ENCODE peak calls at places on chromosome X, in ten cellular contexts. One of them, this sample, is unnamed.

GRCh38 chrX:108299101-108299591 is 139.1 kb downstream of the COL4A6 start:
- DNase-seq in M059J: no peak
- DNase-seq in EL: peak
- DNase-seq in NCI-H2171 treated with DMSO at 0.1 percent for 48 hours: peak
- DNase-seq in NCI-H1092 treated with DMSO at 0.1 percent for 48 hours: no peak
- DNase-seq in BE2C: no peak
- DNase-seq in CD4-positive, alpha-beta T cell: no peak
- DNase-seq in CD8-positive, alpha-beta T cell: no peak
- DNase-seq in T-helper 9 cell: no peak
- DNase-seq in RWPE1: peak
- DNase-seq in this sample: no peak

GRCh38 chrX:71998836-71999509 is 88.3 kb downstream of the NHSL2 start:
- DNase-seq in CD8-positive, alpha-beta T cell: no peak
- DNase-seq in M059J: peak
- DNase-seq in NCI-H1092 treated with DMSO at 0.1 percent for 48 hours: peak
- DNase-seq in EL: peak
- DNase-seq in RWPE1: peak
- DNase-seq in CD4-positive, alpha-beta T cell: no peak
- DNase-seq in NCI-H2171 treated with DMSO at 0.1 percent for 48 hours: peak
- DNase-seq in T-helper 9 cell: peak
- DNase-seq in BE2C: peak
- DNase-seq in this sample: no peak

GRCh38 chrX:74291964-74292891 is 11.8 kb upstream of the ZCCHC13 start:
- DNase-seq in RWPE1: peak
- DNase-seq in T-helper 9 cell: peak
- DNase-seq in CD8-positive, alpha-beta T cell: peak
- DNase-seq in CD4-positive, alpha-beta T cell: peak
- DNase-seq in BE2C: peak
- DNase-seq in M059J: peak
- DNase-seq in NCI-H1092 treated with DMSO at 0.1 percent for 48 hours: peak
- DNase-seq in NCI-H2171 treated with DMSO at 0.1 percent for 48 hours: peak
- DNase-seq in EL: peak
- DNase-seq in this sample: peak

GRCh38 chrX:14027511-14028019 is 2.1 kb downstream of the GEMIN8 start:
- DNase-seq in NCI-H1092 treated with DMSO at 0.1 percent for 48 hours: no peak
- DNase-seq in NCI-H2171 treated with DMSO at 0.1 percent for 48 hours: no peak
- DNase-seq in CD4-positive, alpha-beta T cell: no peak
- DNase-seq in M059J: peak
- DNase-seq in CD8-positive, alpha-beta T cell: no peak
- DNase-seq in EL: peak
- DNase-seq in RWPE1: peak
- DNase-seq in BE2C: no peak
- DNase-seq in T-helper 9 cell: no peak
- DNase-seq in this sample: no peak

GRCh38 chrX:123425904-123426303 is 241.8 kb downstream of the GRIA3 start:
- DNase-seq in CD8-positive, alpha-beta T cell: no peak
- DNase-seq in T-helper 9 cell: no peak
- DNase-seq in BE2C: no peak
- DNase-seq in EL: no peak
- DNase-seq in RWPE1: no peak
- DNase-seq in CD4-positive, alpha-beta T cell: no peak
- DNase-seq in NCI-H2171 treated with DMSO at 0.1 percent for 48 hours: no peak
- DNase-seq in M059J: peak
- DNase-seq in NCI-H1092 treated with DMSO at 0.1 percent for 48 hours: no peak
- DNase-seq in this sample: no peak

GRCh38 chrX:47745386-47745785 is 86.4 kb upstream of the UXT start:
- DNase-seq in NCI-H2171 treated with DMSO at 0.1 percent for 48 hours: no peak
- DNase-seq in M059J: no peak
- DNase-seq in BE2C: no peak
- DNase-seq in CD4-positive, alpha-beta T cell: no peak
- DNase-seq in T-helper 9 cell: no peak
- DNase-seq in RWPE1: no peak
- DNase-seq in EL: no peak
- DNase-seq in NCI-H1092 treated with DMSO at 0.1 percent for 48 hours: no peak
- DNase-seq in CD8-positive, alpha-beta T cell: no peak
- DNase-seq in this sample: no peak

GRCh38 chrX:9327747-9328145 is 137.1 kb upstream of the TBL1X start:
- DNase-seq in NCI-H2171 treated with DMSO at 0.1 percent for 48 hours: no peak
- DNase-seq in CD8-positive, alpha-beta T cell: no peak
- DNase-seq in RWPE1: peak
- DNase-seq in T-helper 9 cell: no peak
- DNase-seq in NCI-H1092 treated with DMSO at 0.1 percent for 48 hours: no peak
- DNase-seq in EL: peak
- DNase-seq in CD4-positive, alpha-beta T cell: no peak
- DNase-seq in BE2C: no peak
- DNase-seq in M059J: peak
- DNase-seq in this sample: peak

GRCh38 chrX:52346462-52347165 is 22.2 kb upstream of the XAGE2 start:
- DNase-seq in BE2C: no peak
- DNase-seq in EL: peak
- DNase-seq in CD4-positive, alpha-beta T cell: no peak
- DNase-seq in RWPE1: peak
- DNase-seq in M059J: peak
- DNase-seq in T-helper 9 cell: no peak
- DNase-seq in NCI-H2171 treated with DMSO at 0.1 percent for 48 hours: no peak
- DNase-seq in NCI-H1092 treated with DMSO at 0.1 percent for 48 hours: no peak
- DNase-seq in CD8-positive, alpha-beta T cell: no peak
- DNase-seq in this sample: no peak

GRCh38 chrX:150037041-150037440 is 98.8 kb upstream of the EOLA2 start:
- DNase-seq in BE2C: no peak
- DNase-seq in RWPE1: no peak
- DNase-seq in CD4-positive, alpha-beta T cell: no peak
- DNase-seq in EL: peak
- DNase-seq in CD8-positive, alpha-beta T cell: no peak
- DNase-seq in NCI-H2171 treated with DMSO at 0.1 percent for 48 hours: no peak
- DNase-seq in T-helper 9 cell: no peak
- DNase-seq in M059J: peak
- DNase-seq in NCI-H1092 treated with DMSO at 0.1 percent for 48 hours: no peak
- DNase-seq in this sample: no peak

GRCh38 chrX:109911046-109911445 is 91.9 kb upstream of the TMEM164 start:
- DNase-seq in M059J: peak
- DNase-seq in BE2C: no peak
- DNase-seq in NCI-H2171 treated with DMSO at 0.1 percent for 48 hours: no peak
- DNase-seq in CD8-positive, alpha-beta T cell: no peak
- DNase-seq in T-helper 9 cell: no peak
- DNase-seq in EL: no peak
- DNase-seq in CD4-positive, alpha-beta T cell: no peak
- DNase-seq in RWPE1: peak
- DNase-seq in NCI-H1092 treated with DMSO at 0.1 percent for 48 hours: peak
- DNase-seq in this sample: no peak

GRCh38 chrX:116413273-116413672 is 23.1 kb upstream of the SLC6A14 start:
- DNase-seq in CD8-positive, alpha-beta T cell: no peak
- DNase-seq in EL: no peak
- DNase-seq in CD4-positive, alpha-beta T cell: no peak
- DNase-seq in RWPE1: peak
- DNase-seq in M059J: no peak
- DNase-seq in T-helper 9 cell: no peak
- DNase-seq in NCI-H1092 treated with DMSO at 0.1 percent for 48 hours: no peak
- DNase-seq in NCI-H2171 treated with DMSO at 0.1 percent for 48 hours: no peak
- DNase-seq in BE2C: no peak
- DNase-seq in this sample: no peak

GRCh38 chrX:125998432-125998831 is 167.7 kb downstream of the DCAF12L2 start:
- DNase-seq in NCI-H1092 treated with DMSO at 0.1 percent for 48 hours: no peak
- DNase-seq in BE2C: no peak
- DNase-seq in T-helper 9 cell: no peak
- DNase-seq in EL: no peak
- DNase-seq in M059J: no peak
- DNase-seq in CD4-positive, alpha-beta T cell: no peak
- DNase-seq in NCI-H2171 treated with DMSO at 0.1 percent for 48 hours: peak
- DNase-seq in CD8-positive, alpha-beta T cell: no peak
- DNase-seq in RWPE1: no peak
- DNase-seq in this sample: no peak

GRCh38 chrX:69988955-69989394 is 60.8 kb downstream of the AWAT2 start:
- DNase-seq in CD8-positive, alpha-beta T cell: no peak
- DNase-seq in EL: no peak
- DNase-seq in NCI-H2171 treated with DMSO at 0.1 percent for 48 hours: no peak
- DNase-seq in CD4-positive, alpha-beta T cell: no peak
- DNase-seq in RWPE1: peak
- DNase-seq in T-helper 9 cell: no peak
- DNase-seq in M059J: peak
- DNase-seq in BE2C: no peak
- DNase-seq in NCI-H1092 treated with DMSO at 0.1 percent for 48 hours: no peak
- DNase-seq in this sample: peak

GRCh38 chrX:151745651-151746050 is 11.1 kb downstream of the CNGA2 start:
- DNase-seq in M059J: no peak
- DNase-seq in BE2C: no peak
- DNase-seq in RWPE1: no peak
- DNase-seq in NCI-H1092 treated with DMSO at 0.1 percent for 48 hours: no peak
- DNase-seq in EL: no peak
- DNase-seq in T-helper 9 cell: no peak
- DNase-seq in NCI-H2171 treated with DMSO at 0.1 percent for 48 hours: no peak
- DNase-seq in CD4-positive, alpha-beta T cell: no peak
- DNase-seq in CD8-positive, alpha-beta T cell: no peak
- DNase-seq in this sample: no peak

GRCh38 chrX:10101269-10101668 is 55.5 kb upstream of the CLCN4 start:
- DNase-seq in M059J: no peak
- DNase-seq in NCI-H2171 treated with DMSO at 0.1 percent for 48 hours: no peak
- DNase-seq in CD4-positive, alpha-beta T cell: no peak
- DNase-seq in T-helper 9 cell: no peak
- DNase-seq in NCI-H1092 treated with DMSO at 0.1 percent for 48 hours: no peak
- DNase-seq in EL: peak
- DNase-seq in BE2C: no peak
- DNase-seq in CD8-positive, alpha-beta T cell: no peak
- DNase-seq in RWPE1: no peak
- DNase-seq in this sample: no peak

GRCh38 chrX:70769659-70770232 is 138.8 kb downstream of the TEX11 start:
- DNase-seq in M059J: peak
- DNase-seq in CD4-positive, alpha-beta T cell: no peak
- DNase-seq in EL: no peak
- DNase-seq in NCI-H1092 treated with DMSO at 0.1 percent for 48 hours: peak
- DNase-seq in RWPE1: peak
- DNase-seq in T-helper 9 cell: no peak
- DNase-seq in CD8-positive, alpha-beta T cell: no peak
- DNase-seq in NCI-H2171 treated with DMSO at 0.1 percent for 48 hours: no peak
- DNase-seq in BE2C: no peak
- DNase-seq in this sample: no peak

GRCh38 chrX:45716747-45717146 is 516.1 kb upstream of the DIPK2B start:
- DNase-seq in M059J: peak
- DNase-seq in EL: no peak
- DNase-seq in NCI-H2171 treated with DMSO at 0.1 percent for 48 hours: no peak
- DNase-seq in CD4-positive, alpha-beta T cell: no peak
- DNase-seq in CD8-positive, alpha-beta T cell: no peak
- DNase-seq in T-helper 9 cell: no peak
- DNase-seq in RWPE1: no peak
- DNase-seq in BE2C: no peak
- DNase-seq in NCI-H1092 treated with DMSO at 0.1 percent for 48 hours: no peak
- DNase-seq in this sample: no peak

GRCh38 chrX:13968198-13968597 is 61.5 kb downstream of the GEMIN8 start:
- DNase-seq in M059J: no peak
- DNase-seq in NCI-H2171 treated with DMSO at 0.1 percent for 48 hours: no peak
- DNase-seq in CD4-positive, alpha-beta T cell: no peak
- DNase-seq in EL: no peak
- DNase-seq in RWPE1: no peak
- DNase-seq in T-helper 9 cell: no peak
- DNase-seq in BE2C: no peak
- DNase-seq in CD8-positive, alpha-beta T cell: no peak
- DNase-seq in NCI-H1092 treated with DMSO at 0.1 percent for 48 hours: no peak
- DNase-seq in this sample: no peak

GRCh38 chrX:27890611-27891010 is 82.8 kb downstream of the MAGEB10 start:
- DNase-seq in CD8-positive, alpha-beta T cell: no peak
- DNase-seq in RWPE1: peak
- DNase-seq in CD4-positive, alpha-beta T cell: no peak
- DNase-seq in EL: peak
- DNase-seq in NCI-H2171 treated with DMSO at 0.1 percent for 48 hours: no peak
- DNase-seq in NCI-H1092 treated with DMSO at 0.1 percent for 48 hours: no peak
- DNase-seq in M059J: peak
- DNase-seq in T-helper 9 cell: no peak
- DNase-seq in BE2C: no peak
- DNase-seq in this sample: no peak

GRCh38 chrX:21943460-21944135 is 3.1 kb downstream of the SMS start:
- DNase-seq in CD4-positive, alpha-beta T cell: no peak
- DNase-seq in EL: peak
- DNase-seq in RWPE1: peak
- DNase-seq in BE2C: no peak
- DNase-seq in CD8-positive, alpha-beta T cell: no peak
- DNase-seq in T-helper 9 cell: no peak
- DNase-seq in M059J: peak
- DNase-seq in NCI-H2171 treated with DMSO at 0.1 percent for 48 hours: no peak
- DNase-seq in NCI-H1092 treated with DMSO at 0.1 percent for 48 hours: no peak
- DNase-seq in this sample: no peak

GRCh38 chrX:107656965-107657364 is 28.7 kb downstream of the PRPS1 start:
- DNase-seq in M059J: no peak
- DNase-seq in CD4-positive, alpha-beta T cell: no peak
- DNase-seq in NCI-H1092 treated with DMSO at 0.1 percent for 48 hours: no peak
- DNase-seq in CD8-positive, alpha-beta T cell: no peak
- DNase-seq in T-helper 9 cell: no peak
- DNase-seq in NCI-H2171 treated with DMSO at 0.1 percent for 48 hours: no peak
- DNase-seq in EL: no peak
- DNase-seq in BE2C: no peak
- DNase-seq in RWPE1: no peak
- DNase-seq in this sample: no peak

GRCh38 chrX:45668686-45669443 is 468.2 kb upstream of the DIPK2B start:
- DNase-seq in RWPE1: peak
- DNase-seq in M059J: peak
- DNase-seq in NCI-H2171 treated with DMSO at 0.1 percent for 48 hours: no peak
- DNase-seq in CD4-positive, alpha-beta T cell: no peak
- DNase-seq in BE2C: no peak
- DNase-seq in T-helper 9 cell: no peak
- DNase-seq in EL: peak
- DNase-seq in CD8-positive, alpha-beta T cell: no peak
- DNase-seq in NCI-H1092 treated with DMSO at 0.1 percent for 48 hours: no peak
- DNase-seq in this sample: no peak

GRCh38 chrX:69162466-69162865 is 2.8 kb downstream of the PJA1 start:
- DNase-seq in EL: no peak
- DNase-seq in T-helper 9 cell: no peak
- DNase-seq in CD4-positive, alpha-beta T cell: no peak
- DNase-seq in CD8-positive, alpha-beta T cell: no peak
- DNase-seq in M059J: no peak
- DNase-seq in BE2C: no peak
- DNase-seq in NCI-H2171 treated with DMSO at 0.1 percent for 48 hours: no peak
- DNase-seq in NCI-H1092 treated with DMSO at 0.1 percent for 48 hours: no peak
- DNase-seq in RWPE1: no peak
- DNase-seq in this sample: peak

GRCh38 chrX:29478336-29479069 is 736.9 kb upstream of the MAGEB2 start:
- DNase-seq in NCI-H1092 treated with DMSO at 0.1 percent for 48 hours: no peak
- DNase-seq in RWPE1: peak
- DNase-seq in EL: peak
- DNase-seq in NCI-H2171 treated with DMSO at 0.1 percent for 48 hours: peak
- DNase-seq in M059J: peak
- DNase-seq in BE2C: peak
- DNase-seq in T-helper 9 cell: no peak
- DNase-seq in CD8-positive, alpha-beta T cell: no peak
- DNase-seq in CD4-positive, alpha-beta T cell: no peak
- DNase-seq in this sample: no peak

GRCh38 chrX:44914532-44915198 is 41.7 kb downstream of the KDM6A start:
- DNase-seq in NCI-H2171 treated with DMSO at 0.1 percent for 48 hours: no peak
- DNase-seq in CD8-positive, alpha-beta T cell: no peak
- DNase-seq in CD4-positive, alpha-beta T cell: no peak
- DNase-seq in RWPE1: no peak
- DNase-seq in NCI-H1092 treated with DMSO at 0.1 percent for 48 hours: no peak
- DNase-seq in M059J: peak
- DNase-seq in EL: peak
- DNase-seq in T-helper 9 cell: no peak
- DNase-seq in BE2C: no peak
- DNase-seq in this sample: no peak

GRCh38 chrX:16077811-16078210 is 45.6 kb upstream of the GRPR start:
- DNase-seq in M059J: no peak
- DNase-seq in CD4-positive, alpha-beta T cell: no peak
- DNase-seq in CD8-positive, alpha-beta T cell: no peak
- DNase-seq in RWPE1: no peak
- DNase-seq in NCI-H1092 treated with DMSO at 0.1 percent for 48 hours: no peak
- DNase-seq in EL: no peak
- DNase-seq in T-helper 9 cell: no peak
- DNase-seq in BE2C: no peak
- DNase-seq in NCI-H2171 treated with DMSO at 0.1 percent for 48 hours: no peak
- DNase-seq in this sample: no peak

GRCh38 chrX:69808375-69808774 is 192.5 kb downstream of the EDA start:
- DNase-seq in NCI-H1092 treated with DMSO at 0.1 percent for 48 hours: no peak
- DNase-seq in BE2C: no peak
- DNase-seq in T-helper 9 cell: no peak
- DNase-seq in CD8-positive, alpha-beta T cell: no peak
- DNase-seq in RWPE1: no peak
- DNase-seq in CD4-positive, alpha-beta T cell: no peak
- DNase-seq in M059J: no peak
- DNase-seq in EL: no peak
- DNase-seq in NCI-H2171 treated with DMSO at 0.1 percent for 48 hours: no peak
- DNase-seq in this sample: no peak